ENCODE peak calls at places on chromosomes 6 and 20, in four cellular contexts. B is HCT116, C is HepG2, H is K562. G is an unnamed sample.
A peak's percentile ranks its signal among the peaks of the same experiment; 100 is the strongest.

GRCh38 chr20:9392892-9393857 is 121.2 kb upstream of the LAMP5 start:
- DNase-seq in C (peak; percentile 31), B (peak; percentile 41), H (peak; percentile 6), G (no peak)

GRCh38 chr6:39952170-39952569 is 17.9 kb upstream of the MOCS1 start:
- DNase-seq in B (no peak), C (no peak), H (no peak), G (no peak)

GRCh38 chr6:98828991-98829411 is 5.4 kb upstream of the POU3F2 start:
- DNase-seq in C (no peak), B (no peak), H (no peak), G (no peak)

GRCh38 chr6:225121-225721 is 67.1 kb upstream of the DUSP22 start:
- DNase-seq in H (no peak), B (no peak), C (no peak), G (no peak)

GRCh38 chr20:58075565-58075964 is 152.9 kb downstream of the ANKRD60 start:
- DNase-seq in H (no peak), B (no peak), C (no peak), G (no peak)

GRCh38 chr6:133977983-133978895 is 25.2 kb downstream of the TBPL1 start:
- DNase-seq in H (no peak), B (no peak), C (no peak), G (no peak)

GRCh38 chr20:32524871-32525501 is 60.1 kb downstream of the NOL4L start:
- DNase-seq in H (no peak), B (no peak), C (no peak), G (no peak)

GRCh38 chr6:167495506-167496391 is 170.9 kb downstream of the TTLL2 start:
- DNase-seq in B (no peak), H (no peak), C (no peak), G (no peak)

GRCh38 chr6:152605901-152606390 is 31.2 kb downstream of the SYNE1 start:
- DNase-seq in C (no peak), H (no peak), B (no peak), G (no peak)

GRCh38 chr6:47149070-47149469 is 106.9 kb upstream of the ADGRF1 start:
- DNase-seq in C (no peak), B (no peak), H (no peak), G (no peak)

GRCh38 chr6:155273438-155273837 is 9.6 kb downstream of the CLDN20 start:
- DNase-seq in H (no peak), B (no peak), C (no peak), G (no peak)

GRCh38 chr6:85298553-85298952 is 151.3 kb upstream of the NT5E start:
- DNase-seq in B (no peak), C (no peak), H (no peak), G (no peak)

DNA sequence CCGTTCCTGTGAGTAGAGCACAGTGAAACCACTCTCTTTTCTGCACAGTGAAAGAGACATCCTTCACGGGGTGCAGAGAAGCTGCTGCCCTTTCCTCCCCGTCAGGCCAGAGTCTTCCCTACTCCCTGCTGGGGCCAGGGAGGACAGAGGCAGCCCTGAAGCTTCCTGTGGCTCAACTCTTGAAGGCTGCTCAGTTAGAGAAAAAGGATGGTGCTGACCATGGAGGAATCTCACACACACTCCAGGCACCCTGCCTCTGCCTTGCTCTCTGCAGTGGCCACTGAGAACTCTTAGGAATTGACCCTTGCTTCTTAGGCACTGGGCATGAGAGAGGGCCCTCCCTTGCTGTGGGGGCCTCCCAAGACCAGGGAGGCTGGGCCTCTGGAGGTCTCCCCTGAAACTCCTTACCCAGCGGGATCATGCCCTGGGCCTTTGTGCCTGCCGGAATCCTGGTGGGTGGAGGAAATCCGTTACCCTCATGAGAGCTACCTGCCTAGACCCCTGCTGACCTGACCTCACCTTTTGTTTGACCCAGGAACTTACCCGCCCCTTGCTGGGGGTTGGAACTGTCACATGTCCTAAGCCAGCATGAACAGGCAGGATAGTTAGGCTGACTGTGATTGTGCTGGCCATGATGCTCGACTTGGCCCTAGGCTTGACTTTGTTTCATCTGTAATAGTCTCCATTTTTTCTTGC is 65.0 kb upstream of the CD93 start:
- DNase-seq in H (no peak), B (no peak), C (no peak), G (no peak)
- TF ChIP-seq TCF7L2 in H (no peak), B (no peak), C (no peak), G (no peak)

DNA sequence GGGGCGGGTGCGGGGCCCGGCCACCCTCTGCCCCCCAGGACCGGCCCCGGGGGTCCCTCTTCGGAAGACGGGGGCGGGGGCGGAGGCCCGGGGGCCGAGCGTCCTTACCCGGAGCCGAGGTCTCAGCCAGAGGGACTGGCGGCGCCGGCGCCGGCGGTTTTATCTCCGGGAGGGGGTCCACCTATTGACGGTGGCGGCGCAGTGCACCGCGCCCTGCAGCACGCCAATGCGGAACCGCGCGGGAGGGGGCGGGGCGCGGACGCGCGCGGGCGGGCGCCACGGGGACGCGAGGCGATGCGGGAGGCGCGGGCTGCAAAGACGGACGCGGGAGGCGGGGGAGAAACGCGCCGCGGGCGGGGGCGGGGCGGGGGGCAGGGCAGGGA is at the start of gene EEF1A2:
- DNase-seq in H (peak; percentile 87), C (no peak), B (no peak), G (no peak)
- TF ChIP-seq SIN3A in H (peak; percentile 12), C (no peak), B (no peak), G (peak; percentile 57)

DNA sequence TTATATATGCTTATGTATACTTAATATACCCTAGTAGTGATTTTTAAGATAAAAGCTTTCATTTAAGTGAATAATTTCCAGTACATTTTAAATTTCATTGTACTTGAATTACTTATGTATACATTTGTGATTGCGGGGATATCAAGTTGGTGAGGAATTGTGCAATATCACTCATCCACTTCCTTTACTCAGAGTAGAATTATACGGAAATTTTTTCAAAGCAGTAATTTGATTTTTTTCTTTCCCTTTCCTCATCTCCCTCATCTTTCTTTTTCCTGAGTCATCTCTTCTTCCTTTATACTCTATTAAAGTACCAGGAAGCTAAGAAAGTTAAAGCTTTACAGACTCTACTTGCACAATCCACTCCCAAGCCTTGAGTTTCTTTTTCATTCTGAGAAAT is 60.8 kb upstream of the DEFB112 start:
- DNase-seq in H (no peak), C (no peak), B (no peak), G (no peak)
- H3K27ac ChIP-seq in H (no peak overlapping the region), C (no peak overlapping the region), B (no peak overlapping the region), G (no peak overlapping the region)

DNA sequence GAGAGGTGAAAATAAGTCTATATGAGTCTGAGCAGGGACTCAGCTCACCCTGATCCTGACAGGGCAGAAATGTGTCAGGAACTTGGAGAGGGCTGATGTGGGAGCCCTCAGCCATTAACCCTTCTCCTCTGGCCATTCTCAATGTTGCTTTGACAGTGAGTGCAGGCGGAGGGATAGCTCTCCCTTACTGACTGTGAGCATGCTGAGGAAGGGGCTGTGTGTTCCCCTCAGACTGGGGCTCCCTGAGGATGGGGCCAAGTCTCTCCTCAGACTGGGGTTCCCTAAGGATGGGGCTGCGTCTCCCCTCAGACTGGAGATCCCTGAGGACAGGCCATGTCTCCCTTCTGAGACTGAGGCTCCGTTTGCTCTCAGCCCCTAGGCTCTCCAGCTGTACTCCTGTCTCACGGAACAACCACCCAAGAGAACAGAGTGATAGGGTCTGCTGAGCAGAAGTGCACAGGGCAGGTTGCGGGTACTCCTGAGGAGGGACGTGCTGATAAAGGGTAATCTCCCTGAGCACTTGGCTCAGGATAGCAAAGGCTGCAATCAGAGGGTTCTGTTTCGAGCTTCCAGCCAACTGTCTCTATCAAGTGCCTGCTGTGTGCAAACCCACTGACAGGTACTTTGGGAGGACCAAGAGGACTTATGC is 141.0 kb downstream of the MRPL14 start:
- DNase-seq in H (no peak), B (no peak), C (no peak), G (no peak)
- TF ChIP-seq TCF7L2 in H (no peak), B (no peak), C (no peak), G (no peak)

GRCh38 chr6:63677282-63677681 is 41.7 kb downstream of the PHF3 start:
- DNase-seq in H (no peak), C (peak; percentile 78), B (no peak), G (no peak)
- TF ChIP-seq SIN3A in H (no peak), C (no peak), B (no peak), G (no peak)

GRCh38 chr6:33452496-33452895 is 1.9 kb upstream of the ZBTB9 start:
- DNase-seq in C (no peak), H (no peak), B (no peak), G (no peak)
- H3K27ac ChIP-seq in C (no peak overlapping the region), H (no peak overlapping the region), B (no peak overlapping the region), G (no peak overlapping the region)

GRCh38 chr6:125781307-125781868 is 9.4 kb upstream of the NCOA7 start:
- DNase-seq in H (no peak), B (no peak), C (no peak), G (no peak)
- TF ChIP-seq TCF7L2 in H (no peak), B (no peak), C (no peak), G (no peak)

DNA sequence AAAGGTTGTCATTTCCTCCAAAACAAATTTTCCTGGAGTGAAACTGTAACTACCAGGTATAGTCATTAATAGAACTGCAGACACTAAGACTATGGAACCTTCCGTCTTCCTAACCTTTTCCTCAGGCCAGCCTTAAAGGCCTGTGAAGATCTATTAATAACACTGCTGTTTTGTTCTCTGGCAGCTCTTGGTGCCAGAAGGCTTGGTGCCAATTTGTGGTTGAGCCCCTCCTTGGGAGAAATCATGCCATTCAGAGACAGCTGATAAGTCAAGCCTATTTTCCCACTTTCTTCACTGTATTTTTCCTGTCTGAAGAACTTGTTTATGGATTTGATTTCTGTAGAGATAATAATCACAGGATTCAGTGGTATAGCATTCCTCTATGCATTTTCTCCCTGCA is 64.8 kb downstream of the HCRTR2 start:
- DNase-seq in C (no peak), B (no peak), H (no peak), G (no peak)
- TF ChIP-seq SIN3A in C (no peak), B (no peak), H (no peak), G (no peak)

GRCh38 chr6:162151050-162151658 is 576.4 kb downstream of the PRKN start:
- DNase-seq in B (no peak), H (no peak), C (no peak), G (no peak)
- H3K27ac ChIP-seq in B (no peak overlapping the region), H (no peak overlapping the region), C (no peak overlapping the region), G (no peak overlapping the region)

DNA sequence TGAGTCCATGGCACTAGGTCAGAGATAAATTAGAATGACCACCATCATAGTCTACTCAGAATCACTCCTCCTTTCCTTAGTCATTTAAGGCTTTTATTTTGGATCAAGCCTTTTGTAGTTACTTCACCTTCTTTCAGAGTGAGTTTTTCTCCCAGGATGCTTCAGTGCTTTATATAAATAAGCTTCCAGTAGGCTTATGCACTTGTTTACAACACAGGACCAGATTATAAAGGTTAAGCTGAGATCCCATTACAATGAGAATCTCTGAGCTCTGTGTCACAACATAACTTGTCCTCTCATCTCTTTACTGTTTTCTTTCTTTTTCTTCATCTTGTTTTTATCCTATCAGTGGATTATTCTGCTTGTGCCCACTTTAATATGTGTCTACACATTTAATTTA is 47.9 kb downstream of the CEP57L1 start:
- DNase-seq in C (no peak), H (no peak), B (no peak), G (no peak)
- TF ChIP-seq TCF7L2 in C (no peak), H (no peak), B (no peak), G (no peak)